ENCODE peak calls at places on chromosomes 4 and X, in four cellular contexts. One of them, this sample, is unnamed.

GRCh38 chr4:52833941-52834525 is 28.1 kb upstream of the RASL11B start:
- DNase-seq in NCI-H748 treated with DMSO at 0.1 percent for 48 hours: no peak
- DNase-seq in GM18507: no peak
- DNase-seq in GM20000: no peak
- DNase-seq in this sample: no peak

GRCh38 chr4:6125103-6125651 is 75.2 kb downstream of the JAKMIP1 start:
- DNase-seq in GM20000: no peak
- DNase-seq in GM18507: no peak
- DNase-seq in NCI-H748 treated with DMSO at 0.1 percent for 48 hours: no peak
- DNase-seq in this sample: no peak

GRCh38 chr4:166274136-166274761 is 401.2 kb downstream of the TLL1 start:
- DNase-seq in GM20000: no peak
- DNase-seq in GM18507: no peak
- DNase-seq in NCI-H748 treated with DMSO at 0.1 percent for 48 hours: no peak
- DNase-seq in this sample: no peak

GRCh38 chr4:121998024-121998423 is 46.2 kb upstream of the TRPC3 start:
- DNase-seq in NCI-H748 treated with DMSO at 0.1 percent for 48 hours: no peak
- DNase-seq in GM20000: no peak
- DNase-seq in GM18507: no peak
- DNase-seq in this sample: no peak

GRCh38 chrX:71657267-71657666 is 10.1 kb upstream of the LOC101059915 start:
- DNase-seq in GM18507: no peak
- DNase-seq in GM20000: no peak
- DNase-seq in NCI-H748 treated with DMSO at 0.1 percent for 48 hours: no peak
- DNase-seq in this sample: no peak

GRCh38 chrX:109774136-109774535 is 41.1 kb upstream of the ACSL4 start:
- DNase-seq in GM18507: no peak
- DNase-seq in GM20000: no peak
- DNase-seq in NCI-H748 treated with DMSO at 0.1 percent for 48 hours: no peak
- DNase-seq in this sample: no peak

GRCh38 chrX:47240619-47241018 is 7.8 kb downstream of the USP11 start:
- DNase-seq in NCI-H748 treated with DMSO at 0.1 percent for 48 hours: no peak
- DNase-seq in GM20000: no peak
- DNase-seq in GM18507: no peak
- DNase-seq in this sample: no peak

GRCh38 chr4:153529646-153530045 is 63.5 kb downstream of the TMEM131L start:
- DNase-seq in NCI-H748 treated with DMSO at 0.1 percent for 48 hours: no peak
- DNase-seq in GM20000: no peak
- DNase-seq in GM18507: no peak
- DNase-seq in this sample: no peak

GRCh38 chr4:28010543-28011235 is 1150.0 kb downstream of the STIM2 start:
- DNase-seq in GM18507: no peak
- DNase-seq in GM20000: no peak
- DNase-seq in NCI-H748 treated with DMSO at 0.1 percent for 48 hours: no peak
- DNase-seq in this sample: no peak

GRCh38 chr4:25131925-25132324 is 28.3 kb downstream of the SEPSECS start:
- DNase-seq in NCI-H748 treated with DMSO at 0.1 percent for 48 hours: no peak
- DNase-seq in GM18507: no peak
- DNase-seq in GM20000: no peak
- DNase-seq in this sample: no peak

GRCh38 chrX:29470029-29470428 is 745.3 kb upstream of the MAGEB2 start:
- DNase-seq in GM18507: no peak
- DNase-seq in NCI-H748 treated with DMSO at 0.1 percent for 48 hours: no peak
- DNase-seq in GM20000: no peak
- DNase-seq in this sample: no peak

GRCh38 chrX:150155396-150156048 is 207.6 kb upstream of the MAMLD1 start:
- DNase-seq in GM20000: no peak
- DNase-seq in NCI-H748 treated with DMSO at 0.1 percent for 48 hours: no peak
- DNase-seq in GM18507: no peak
- DNase-seq in this sample: no peak

GRCh38 chrX:117969337-117969736 is 147.3 kb downstream of the KLHL13 start:
- DNase-seq in NCI-H748 treated with DMSO at 0.1 percent for 48 hours: peak
- DNase-seq in GM20000: no peak
- DNase-seq in GM18507: no peak
- DNase-seq in this sample: no peak

GRCh38 chr4:15469402-15470148 is at the start of gene CC2D2A:
- DNase-seq in GM18507: no peak
- DNase-seq in GM20000: no peak
- DNase-seq in NCI-H748 treated with DMSO at 0.1 percent for 48 hours: peak
- DNase-seq in this sample: no peak

GRCh38 chr4:38752393-38752961 is 30.3 kb downstream of the TLR10 start:
- DNase-seq in GM18507: no peak
- DNase-seq in NCI-H748 treated with DMSO at 0.1 percent for 48 hours: no peak
- DNase-seq in GM20000: peak
- DNase-seq in this sample: peak

GRCh38 chr4:168710353-168710946 is 213.6 kb downstream of the PALLD start:
- DNase-seq in GM18507: no peak
- DNase-seq in NCI-H748 treated with DMSO at 0.1 percent for 48 hours: no peak
- DNase-seq in GM20000: peak
- DNase-seq in this sample: no peak

GRCh38 chrX:50071507-50071906 is 129.3 kb downstream of the AKAP4 start:
- DNase-seq in GM20000: no peak
- DNase-seq in GM18507: no peak
- DNase-seq in NCI-H748 treated with DMSO at 0.1 percent for 48 hours: no peak
- DNase-seq in this sample: no peak

GRCh38 chrX:2928127-2928582 is 984 bp downstream of the ARSD start:
- DNase-seq in GM20000: no peak
- DNase-seq in NCI-H748 treated with DMSO at 0.1 percent for 48 hours: no peak
- DNase-seq in GM18507: no peak
- DNase-seq in this sample: no peak

GRCh38 chr4:90769251-90769650 is 642.1 kb downstream of the CCSER1 start:
- DNase-seq in NCI-H748 treated with DMSO at 0.1 percent for 48 hours: no peak
- DNase-seq in GM20000: no peak
- DNase-seq in GM18507: no peak
- DNase-seq in this sample: no peak

GRCh38 chrX:68889244-68889643 is 60.4 kb downstream of the EFNB1 start:
- DNase-seq in GM18507: no peak
- DNase-seq in NCI-H748 treated with DMSO at 0.1 percent for 48 hours: no peak
- DNase-seq in GM20000: no peak
- DNase-seq in this sample: no peak

GRCh38 chr4:169404959-169405358 is 134.2 kb upstream of the SH3RF1 start:
- DNase-seq in NCI-H748 treated with DMSO at 0.1 percent for 48 hours: no peak
- DNase-seq in GM18507: no peak
- DNase-seq in GM20000: no peak
- DNase-seq in this sample: no peak

GRCh38 chr4:111806331-111806730 is 338.9 kb upstream of the FAM241A start:
- DNase-seq in NCI-H748 treated with DMSO at 0.1 percent for 48 hours: no peak
- DNase-seq in GM20000: no peak
- DNase-seq in GM18507: no peak
- DNase-seq in this sample: no peak

GRCh38 chrX:21934414-21934813 is 6.1 kb upstream of the SMS start:
- DNase-seq in GM20000: no peak
- DNase-seq in GM18507: no peak
- DNase-seq in NCI-H748 treated with DMSO at 0.1 percent for 48 hours: no peak
- DNase-seq in this sample: no peak

GRCh38 chr4:8507251-8507570 is 66.6 kb downstream of the TRMT44 start:
- DNase-seq in NCI-H748 treated with DMSO at 0.1 percent for 48 hours: no peak
- DNase-seq in GM18507: no peak
- DNase-seq in GM20000: no peak
- DNase-seq in this sample: no peak

GRCh38 chrX:50067435-50068292 is 133.1 kb downstream of the AKAP4 start:
- DNase-seq in GM20000: no peak
- DNase-seq in GM18507: no peak
- DNase-seq in NCI-H748 treated with DMSO at 0.1 percent for 48 hours: peak
- DNase-seq in this sample: no peak

GRCh38 chrX:8244301-8244700 is 73.2 kb upstream of the VCX2 start:
- DNase-seq in GM20000: no peak
- DNase-seq in GM18507: no peak
- DNase-seq in NCI-H748 treated with DMSO at 0.1 percent for 48 hours: no peak
- DNase-seq in this sample: no peak

GRCh38 chr4:174522183-174523002 is at the start of gene HPGD:
- DNase-seq in GM18507: no peak
- DNase-seq in NCI-H748 treated with DMSO at 0.1 percent for 48 hours: peak
- DNase-seq in GM20000: peak
- DNase-seq in this sample: peak

GRCh38 chrX:39995457-39995856 is 102.3 kb downstream of the BCOR start:
- DNase-seq in NCI-H748 treated with DMSO at 0.1 percent for 48 hours: no peak
- DNase-seq in GM18507: no peak
- DNase-seq in GM20000: no peak
- DNase-seq in this sample: no peak

GRCh38 chr4:112130903-112131302 is 14.4 kb upstream of the FAM241A start:
- DNase-seq in GM20000: no peak
- DNase-seq in GM18507: no peak
- DNase-seq in NCI-H748 treated with DMSO at 0.1 percent for 48 hours: no peak
- DNase-seq in this sample: no peak

GRCh38 chr4:151801547-151802516 is 41.0 kb upstream of the GATB start:
- DNase-seq in GM20000: peak
- DNase-seq in GM18507: peak
- DNase-seq in NCI-H748 treated with DMSO at 0.1 percent for 48 hours: no peak
- DNase-seq in this sample: peak

GRCh38 chrX:22950278-22951266 is 49.2 kb upstream of the DDX53 start:
- DNase-seq in NCI-H748 treated with DMSO at 0.1 percent for 48 hours: no peak
- DNase-seq in GM20000: no peak
- DNase-seq in GM18507: no peak
- DNase-seq in this sample: no peak

GRCh38 chrX:118675336-118675965 is 52.0 kb upstream of the IL13RA1 start:
- DNase-seq in GM18507: no peak
- DNase-seq in NCI-H748 treated with DMSO at 0.1 percent for 48 hours: no peak
- DNase-seq in GM20000: no peak
- DNase-seq in this sample: no peak

GRCh38 chr4:149441338-149441737 is 374.3 kb downstream of the IQCM start:
- DNase-seq in GM20000: no peak
- DNase-seq in NCI-H748 treated with DMSO at 0.1 percent for 48 hours: no peak
- DNase-seq in GM18507: no peak
- DNase-seq in this sample: no peak

GRCh38 chrX:132590350-132591026 is 101.7 kb upstream of the MBNL3 start:
- DNase-seq in GM18507: no peak
- DNase-seq in GM20000: no peak
- DNase-seq in NCI-H748 treated with DMSO at 0.1 percent for 48 hours: no peak
- DNase-seq in this sample: no peak

GRCh38 chr4:7711330-7711963 is 228.2 kb downstream of the AFAP1 start:
- DNase-seq in NCI-H748 treated with DMSO at 0.1 percent for 48 hours: no peak
- DNase-seq in GM20000: no peak
- DNase-seq in GM18507: no peak
- DNase-seq in this sample: no peak

GRCh38 chrX:46811101-46811500 is 25.7 kb upstream of the RP2 start:
- DNase-seq in GM20000: no peak
- DNase-seq in GM18507: no peak
- DNase-seq in NCI-H748 treated with DMSO at 0.1 percent for 48 hours: no peak
- DNase-seq in this sample: no peak

GRCh38 chrX:69506617-69507499 is 2.7 kb downstream of the NALF2 start:
- DNase-seq in NCI-H748 treated with DMSO at 0.1 percent for 48 hours: no peak
- DNase-seq in GM20000: no peak
- DNase-seq in GM18507: no peak
- DNase-seq in this sample: no peak

GRCh38 chrX:74118503-74118902 is 185.5 kb upstream of the ZCCHC13 start:
- DNase-seq in GM18507: no peak
- DNase-seq in NCI-H748 treated with DMSO at 0.1 percent for 48 hours: no peak
- DNase-seq in GM20000: no peak
- DNase-seq in this sample: no peak

This sample was measured in GM10248.